ENCODE peak calls at places on chromosome 1, in four cellular contexts. Y is astrocyte, A is hepatocyte, J is fibroblast of lung. U is an unnamed sample.

GRCh38 chr1:63774617-63775417 is 1.0 kb downstream of the ROR1 start:
- DNase-seq in Y (peak), A (peak), J (peak), U (peak)

GRCh38 chr1:78437393-78437792 is 53.4 kb upstream of the PTGFR start:
- DNase-seq in Y (peak), A (no peak), J (no peak), U (peak)

GRCh38 chr1:177800386-177801058 is 169.3 kb downstream of the SEC16B start:
- DNase-seq in Y (peak), A (no peak), J (peak), U (no peak)

GRCh38 chr1:43414634-43415223 is 25.0 kb downstream of the SZT2 start:
- DNase-seq in Y (peak), A (peak), J (peak), U (peak)

GRCh38 chr1:169119405-169119804 is 12.9 kb downstream of the ATP1B1 start:
- DNase-seq in Y (peak), A (peak), J (no peak), U (no peak)

GRCh38 chr1:110672753-110673108 is 2.0 kb downstream of the KCNA3 start:
- DNase-seq in Y (no peak), A (no peak), J (no peak), U (no peak)

GRCh38 chr1:27831568-27832410 is 1.2 kb downstream of the PPP1R8 start:
- DNase-seq in Y (peak), A (no peak), J (no peak), U (peak)

GRCh38 chr1:58412071-58412580 is 134.4 kb downstream of the OMA1 start:
- DNase-seq in Y (peak), A (no peak), J (peak), U (no peak)

GRCh38 chr1:65412984-65413375 is 7.5 kb upstream of the LEPR start:
- DNase-seq in Y (peak), A (no peak), J (no peak), U (no peak)

GRCh38 chr1:26555550-26555981 is 26.0 kb downstream of the RPS6KA1 start:
- DNase-seq in Y (no peak), A (no peak), J (no peak), U (no peak)

GRCh38 chr1:205933672-205934618 is 9.3 kb downstream of the SLC26A9 start:
- DNase-seq in Y (peak), A (peak), J (peak), U (peak)

GRCh38 chr1:171845998-171846397 is 4.7 kb downstream of the DNM3 start:
- DNase-seq in Y (no peak), A (no peak), J (no peak), U (no peak)

GRCh38 chr1:183272390-183272801 is 86.3 kb downstream of the LAMC2 start:
- DNase-seq in Y (peak), A (no peak), J (peak), U (no peak)

GRCh38 chr1:233787599-233787998 is 116.9 kb upstream of the SLC35F3 start:
- DNase-seq in Y (no peak), A (no peak), J (no peak), U (no peak)

GRCh38 chr1:46689326-46689725 is 17.7 kb downstream of the TEX38 start:
- DNase-seq in Y (peak), A (no peak), J (no peak), U (peak)

GRCh38 chr1:46689897-46690296 is 18.2 kb downstream of the TEX38 start:
- DNase-seq in Y (no peak), A (no peak), J (no peak), U (no peak)

GRCh38 chr1:46687095-46687659 is 15.5 kb downstream of the TEX38 start:
- DNase-seq in Y (peak), A (peak), J (peak), U (peak)

GRCh38 chr1:46686255-46686654 is 14.6 kb downstream of the TEX38 start:
- DNase-seq in Y (no peak), A (no peak), J (no peak), U (no peak)

DNA sequence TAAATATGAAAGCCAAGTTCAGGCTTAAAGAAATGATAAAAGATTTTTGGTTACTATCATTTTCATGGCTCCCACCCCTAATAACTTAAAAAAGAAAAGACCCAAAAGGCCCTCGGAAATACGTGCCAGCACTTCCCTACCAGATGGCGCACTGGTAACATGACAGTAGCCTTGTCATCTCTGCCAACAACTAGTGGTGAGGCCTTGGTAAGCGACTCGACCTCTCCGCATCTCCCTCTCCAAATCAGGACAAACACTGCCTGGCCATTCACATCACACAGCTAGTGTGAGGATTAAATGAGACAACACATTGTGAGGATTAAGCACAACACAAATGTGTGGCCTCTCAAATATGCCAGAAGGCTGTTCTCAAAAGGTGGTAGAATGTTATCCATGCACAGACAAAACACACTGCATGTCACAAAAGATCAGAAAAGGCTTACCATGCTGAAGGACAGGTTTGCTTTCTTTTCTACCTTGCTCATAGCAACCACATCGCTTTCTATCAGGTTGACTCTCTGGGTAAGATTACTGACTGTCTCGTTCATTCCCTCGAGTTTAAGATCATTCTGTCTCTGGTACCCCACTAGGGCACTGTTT is 16.4 kb downstream of the TEX38 start:
- DNase-seq in Y (no peak), A (no peak), J (no peak), U (no peak)
- TF ChIP-seq EZH2 in Y (no peak), A (no peak), J (no peak), U (no peak)

DNA sequence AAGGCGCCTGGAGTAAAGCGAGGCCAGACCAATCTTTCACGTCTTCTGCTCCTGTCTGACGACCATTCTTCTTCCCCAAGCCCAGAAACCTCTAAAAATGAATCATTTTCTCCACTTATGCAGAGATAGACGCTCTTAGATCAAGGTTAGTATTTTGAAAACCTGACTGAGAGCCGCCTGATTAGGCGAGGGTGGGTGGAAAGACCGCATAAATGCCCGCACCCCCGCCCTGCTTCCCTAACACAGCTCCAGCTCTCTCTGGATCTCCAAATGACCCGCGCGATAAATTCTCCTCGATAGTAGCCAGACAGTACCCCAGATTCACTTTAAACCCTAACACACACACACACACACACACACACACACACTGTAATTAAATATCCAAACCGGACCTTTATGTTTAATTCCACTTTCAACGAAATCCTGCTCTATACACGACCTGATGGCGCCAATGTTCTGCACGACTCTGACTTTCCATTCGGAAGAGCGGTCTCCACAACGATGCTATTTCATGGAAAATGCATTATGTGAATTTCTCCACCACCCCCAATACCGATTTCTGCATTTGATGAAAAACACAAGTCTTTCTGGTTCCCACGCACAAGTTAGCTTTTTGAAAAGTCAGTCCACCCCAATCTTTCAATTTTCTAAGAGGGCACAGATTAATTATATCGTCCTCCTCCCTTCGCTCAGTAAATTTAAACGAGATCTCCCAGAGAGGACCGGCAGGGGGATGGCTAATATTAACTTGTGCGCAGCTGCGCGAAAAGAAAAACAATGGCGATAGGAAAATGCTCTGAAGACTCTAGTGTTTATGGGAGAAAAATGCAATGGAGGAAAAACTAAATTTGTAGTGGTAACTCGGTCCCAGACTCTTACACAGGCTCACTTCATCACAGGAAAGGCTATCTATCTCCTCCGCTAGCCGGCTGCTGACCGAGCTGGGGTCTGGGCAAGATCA is 1.5 kb upstream of the LHX8 start:
- DNase-seq in Y (no peak), A (no peak), J (no peak), U (no peak)
- TF ChIP-seq EZH2 in Y (peak), A (peak), J (no peak), U (peak)

GRCh38 chr1:22141948-22142314 is 966 bp downstream of the WNT4 start:
- DNase-seq in Y (no peak), A (peak), J (no peak), U (no peak)
- TF ChIP-seq EZH2 in Y (peak), A (no peak), J (peak), U (no peak)

GRCh38 chr1:200739499-200740290 is 1.0 kb downstream of the CAMSAP2 start:
- DNase-seq in Y (peak), A (peak), J (no peak), U (no peak)
- TF ChIP-seq EZH2 in Y (no peak), A (no peak), J (no peak), U (no peak)

GRCh38 chr1:207241164-207241934 is 80.1 kb upstream of the CD55 start:
- DNase-seq in Y (no peak), A (peak), J (no peak), U (no peak)

GRCh38 chr1:207242911-207243310 is 78.6 kb upstream of the CD55 start:
- DNase-seq in Y (no peak), A (no peak), J (no peak), U (no peak)

GRCh38 chr1:207243756-207244408 is 77.6 kb upstream of the CD55 start:
- DNase-seq in Y (no peak), A (no peak), J (no peak), U (no peak)

GRCh38 chr1:207239874-207240273 is 81.6 kb upstream of the CD55 start:
- DNase-seq in Y (no peak), A (peak), J (no peak), U (no peak)

GRCh38 chr1:207240325-207241095 is 81.0 kb upstream of the CD55 start:
- DNase-seq in Y (peak), A (peak), J (no peak), U (no peak)
- TF ChIP-seq EZH2 in Y (no peak), A (no peak), J (no peak), U (no peak)

DNA sequence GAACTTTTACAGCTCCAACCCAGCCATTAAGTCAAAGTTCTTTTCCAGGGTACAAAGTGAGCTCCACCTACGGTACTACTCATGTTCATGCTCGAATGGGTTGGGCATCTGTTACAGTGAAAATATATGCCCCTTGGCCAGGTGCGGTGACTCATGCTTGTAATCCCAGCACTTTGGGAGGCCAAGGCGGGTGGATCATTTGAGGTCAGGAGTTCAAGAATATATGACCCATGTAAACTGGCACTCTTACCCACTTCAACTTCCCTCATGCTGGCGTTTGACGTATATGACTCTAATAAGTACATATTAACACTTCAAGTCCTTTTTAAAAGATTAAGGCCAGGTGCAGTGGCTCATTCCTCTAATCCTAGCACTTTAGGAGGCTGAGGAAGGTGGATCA is 71.3 kb upstream of the PKN2 start:
- DNase-seq in Y (no peak), A (peak), J (no peak), U (no peak)
- TF ChIP-seq EZH2 in Y (no peak), A (no peak), J (no peak), U (no peak)